ENCODE peak calls at places on chromosomes 6 and 20, in nine cellular contexts. One of them, this sample, is unnamed.

GRCh38 chr6:149754573-149754972 is 5.0 kb downstream of the PCMT1 start:
- DNase-seq in activated naive CD8-positive, alpha-beta T cell treated with anti-CD3 and anti-CD28 coated beads, Interleukin-2, amount 10 ng/mL, durations not matched to agents 7 days and 5 days: no peak
- DNase-seq in nucleus accumbens: no peak
- DNase-seq in NCI-H146: no peak
- DNase-seq in endothelial cell: no peak
- DNase-seq in Peyer's patch: no peak
- DNase-seq in T-helper 2 cell: no peak
- DNase-seq in dorsolateral prefrontal cortex: no peak
- DNase-seq in AG08395: no peak
- DNase-seq in this sample: no peak

GRCh38 chr6:141552031-141552430 is 580.7 kb upstream of the GJE1 start:
- DNase-seq in activated naive CD8-positive, alpha-beta T cell treated with anti-CD3 and anti-CD28 coated beads, Interleukin-2, amount 10 ng/mL, durations not matched to agents 7 days and 5 days: no peak
- DNase-seq in nucleus accumbens: no peak
- DNase-seq in NCI-H146: peak
- DNase-seq in endothelial cell: no peak
- DNase-seq in Peyer's patch: no peak
- DNase-seq in T-helper 2 cell: no peak
- DNase-seq in dorsolateral prefrontal cortex: no peak
- DNase-seq in AG08395: no peak
- DNase-seq in this sample: no peak

GRCh38 chr6:40587240-40588069 is at the start of gene LRFN2:
- DNase-seq in activated naive CD8-positive, alpha-beta T cell treated with anti-CD3 and anti-CD28 coated beads, Interleukin-2, amount 10 ng/mL, durations not matched to agents 7 days and 5 days: peak
- DNase-seq in nucleus accumbens: peak
- DNase-seq in NCI-H146: peak
- DNase-seq in endothelial cell: peak
- DNase-seq in Peyer's patch: peak
- DNase-seq in T-helper 2 cell: peak
- DNase-seq in dorsolateral prefrontal cortex: peak
- DNase-seq in AG08395: peak
- DNase-seq in this sample: no peak

GRCh38 chr20:35395728-35396127 is 16.0 kb downstream of the UQCC1 start:
- DNase-seq in activated naive CD8-positive, alpha-beta T cell treated with anti-CD3 and anti-CD28 coated beads, Interleukin-2, amount 10 ng/mL, durations not matched to agents 7 days and 5 days: no peak
- DNase-seq in nucleus accumbens: no peak
- DNase-seq in NCI-H146: no peak
- DNase-seq in endothelial cell: no peak
- DNase-seq in Peyer's patch: no peak
- DNase-seq in T-helper 2 cell: no peak
- DNase-seq in dorsolateral prefrontal cortex: no peak
- DNase-seq in AG08395: peak
- DNase-seq in this sample: no peak

GRCh38 chr6:161869491-161869890 is 595.6 kb upstream of the AGPAT4 start:
- DNase-seq in activated naive CD8-positive, alpha-beta T cell treated with anti-CD3 and anti-CD28 coated beads, Interleukin-2, amount 10 ng/mL, durations not matched to agents 7 days and 5 days: no peak
- DNase-seq in nucleus accumbens: no peak
- DNase-seq in NCI-H146: no peak
- DNase-seq in endothelial cell: no peak
- DNase-seq in Peyer's patch: no peak
- DNase-seq in T-helper 2 cell: no peak
- DNase-seq in dorsolateral prefrontal cortex: no peak
- DNase-seq in AG08395: no peak
- DNase-seq in this sample: no peak

GRCh38 chr6:12804967-12805645 is 88.5 kb downstream of the PHACTR1 start:
- DNase-seq in activated naive CD8-positive, alpha-beta T cell treated with anti-CD3 and anti-CD28 coated beads, Interleukin-2, amount 10 ng/mL, durations not matched to agents 7 days and 5 days: no peak
- DNase-seq in nucleus accumbens: no peak
- DNase-seq in NCI-H146: no peak
- DNase-seq in endothelial cell: no peak
- DNase-seq in Peyer's patch: no peak
- DNase-seq in T-helper 2 cell: no peak
- DNase-seq in dorsolateral prefrontal cortex: no peak
- DNase-seq in AG08395: no peak
- DNase-seq in this sample: no peak

GRCh38 chr6:134466751-134467525 is 149.0 kb upstream of the SGK1 start:
- DNase-seq in activated naive CD8-positive, alpha-beta T cell treated with anti-CD3 and anti-CD28 coated beads, Interleukin-2, amount 10 ng/mL, durations not matched to agents 7 days and 5 days: no peak
- DNase-seq in nucleus accumbens: no peak
- DNase-seq in NCI-H146: peak
- DNase-seq in endothelial cell: no peak
- DNase-seq in Peyer's patch: no peak
- DNase-seq in T-helper 2 cell: no peak
- DNase-seq in dorsolateral prefrontal cortex: no peak
- DNase-seq in AG08395: no peak
- DNase-seq in this sample: no peak

GRCh38 chr20:35238170-35238569 is 11.7 kb downstream of the MMP24 start:
- DNase-seq in activated naive CD8-positive, alpha-beta T cell treated with anti-CD3 and anti-CD28 coated beads, Interleukin-2, amount 10 ng/mL, durations not matched to agents 7 days and 5 days: no peak
- DNase-seq in nucleus accumbens: no peak
- DNase-seq in NCI-H146: no peak
- DNase-seq in endothelial cell: no peak
- DNase-seq in Peyer's patch: no peak
- DNase-seq in T-helper 2 cell: no peak
- DNase-seq in dorsolateral prefrontal cortex: no peak
- DNase-seq in AG08395: no peak
- DNase-seq in this sample: no peak

This sample was measured in T-helper 1 cell.